ENCODE peak calls at places on chromosome 1, in seven cellular contexts. B is lung; V is cardiac fibroblast; T is CD4-positive, alpha-beta memory T cell; J is cardiac septum; E is stimulated activated CD4-positive, alpha-beta T cell treated with anti-CD3 and anti-CD28 coated beads, Interleukin-4, amount 100 ng/mL, for 48 hours; A is fibroblast of lung. P is an unnamed sample.

GRCh38 chr1:115732307-115732706 is 36.2 kb downstream of the CASQ2 start:
- DNase-seq in J (no peak), V (no peak), T (no peak), B (no peak), A (no peak), E (no peak), P (no peak)

GRCh38 chr1:3444736-3445135 is 9.7 kb upstream of the ARHGEF16 start:
- DNase-seq in T (no peak), B (no peak), E (no peak), J (no peak), A (no peak), V (no peak), P (no peak)

GRCh38 chr1:214244841-214245240 is 36.1 kb upstream of the SMYD2 start:
- DNase-seq in B (no peak), T (no peak), V (no peak), J (no peak), A (no peak), E (no peak), P (no peak)

GRCh38 chr1:156717411-156717810 is 10.9 kb upstream of the METTL25B start:
- DNase-seq in E (no peak), B (no peak), T (no peak), J (no peak), V (no peak), A (no peak), P (no peak)

GRCh38 chr1:2231667-2232254 is 3.6 kb downstream of the SKI start:
- DNase-seq in V (peak), B (peak), A (peak), J (peak), T (peak), E (no peak), P (peak)

GRCh38 chr1:156648951-156649350 is 7.0 kb downstream of the BCAN start:
- DNase-seq in E (no peak), V (no peak), J (no peak), A (no peak), B (no peak), T (no peak), P (no peak)

GRCh38 chr1:9615316-9616063 is 26.8 kb downstream of the TMEM201 start:
- DNase-seq in E (peak), J (no peak), V (peak), B (peak), T (peak), A (peak), P (no peak)

GRCh38 chr1:65965112-65965511 is 172.4 kb downstream of the PDE4B start:
- DNase-seq in B (no peak), E (no peak), A (no peak), V (no peak), J (no peak), T (no peak), P (no peak)

GRCh38 chr1:246647513-246647912 is 76.7 kb upstream of the SCCPDH start:
- DNase-seq in E (no peak), T (no peak), A (no peak), J (no peak), V (peak), B (no peak), P (no peak)

GRCh38 chr1:199122532-199123311 is 483.9 kb downstream of the PTPRC start:
- DNase-seq in A (peak), T (no peak), J (no peak), B (no peak), E (no peak), V (peak), P (no peak)

GRCh38 chr1:202692959-202693555 is 17.2 kb downstream of the SYT2 start:
- DNase-seq in B (peak), A (peak), E (peak), T (peak), V (peak), J (no peak), P (no peak)

GRCh38 chr1:18396247-18396646 is 84.5 kb upstream of the KLHDC7A start:
- DNase-seq in E (no peak), A (no peak), V (no peak), T (no peak), B (no peak), J (no peak), P (no peak)

GRCh38 chr1:117067528-117068370 is 7.6 kb downstream of the TTF2 start:
- DNase-seq in A (peak), B (peak), E (no peak), V (peak), T (peak), J (no peak), P (no peak)

GRCh38 chr1:109787845-109788605 is 24.3 kb upstream of the EPS8L3 start:
- DNase-seq in B (no peak), T (peak), E (no peak), J (peak), A (no peak), V (no peak), P (peak)

GRCh38 chr1:1310476-1311053 is 2.2 kb downstream of the PUSL1 start:
- DNase-seq in V (no peak), A (no peak), J (no peak), B (no peak), E (no peak), T (no peak), P (no peak)

GRCh38 chr1:77394166-77394565 is 112.3 kb downstream of the AK5 start:
- DNase-seq in B (no peak), J (no peak), V (peak), E (no peak), T (no peak), A (no peak), P (no peak)

GRCh38 chr1:94235189-94236020 is 2.0 kb downstream of the ARHGAP29 start:
- DNase-seq in A (no peak), E (no peak), J (no peak), B (no peak), V (peak), T (no peak), P (no peak)

GRCh38 chr1:41776896-41777431 is 141.8 kb downstream of the HIVEP3 start:
- DNase-seq in T (no peak), A (no peak), V (no peak), E (no peak), J (no peak), B (peak), P (no peak)

P was measured in coronary artery.